ENCODE peak calls at places on chromosomes 13 and 19, in ten cellular contexts. X is ovary, Y is WTC11, D is PC-3, R is kidney, M is choroid plexus epithelial cell, E is left lung, C is cardiac muscle cell, Q is fibroblast of lung, Z is GM10248. N is an unnamed sample.

GRCh38 chr19:17687141-17687856 is 855 bp downstream of the UNC13A start:
- DNase-seq in X (no peak), Y (peak), D (no peak), R (no peak), M (no peak), E (no peak), C (no peak), Q (no peak), Z (no peak), N (no peak)

GRCh38 chr13:52784591-52785340 is 45.1 kb upstream of the CNMD start:
- DNase-seq in X (no peak), Y (no peak), D (no peak), R (no peak), M (no peak), E (no peak), C (no peak), Q (no peak), Z (no peak), N (no peak)

GRCh38 chr19:5933391-5933998 is 19.4 kb downstream of the CAPS start:
- DNase-seq in X (no peak), Y (no peak), D (no peak), R (no peak), M (no peak), E (peak), C (no peak), Q (no peak), Z (no peak), N (no peak)

GRCh38 chr13:103436057-103436654 is 369.9 kb upstream of the SLC10A2 start:
- DNase-seq in X (no peak), Y (peak), D (no peak), R (no peak), M (no peak), E (no peak), C (no peak), Q (no peak), Z (no peak), N (no peak)

GRCh38 chr19:4375164-4375619 is 25.2 kb downstream of the SH3GL1 start:
- DNase-seq in X (no peak), Y (peak), D (peak), R (peak), M (no peak), E (peak), C (peak), Q (no peak), Z (no peak), N (no peak)

GRCh38 chr13:114065926-114066774 is 66.3 kb downstream of the RASA3 start:
- DNase-seq in X (no peak), Y (no peak), D (no peak), R (peak), M (no peak), E (peak), C (no peak), Q (no peak), Z (no peak), N (peak)

GRCh38 chr13:20351279-20352022 is 119.3 kb upstream of the GJB6 start:
- DNase-seq in X (no peak), Y (no peak), D (peak), R (no peak), M (peak), E (no peak), C (no peak), Q (peak), Z (no peak), N (no peak)

GRCh38 chr13:79434578-79434977 is 28.5 kb upstream of the RBM26 start:
- DNase-seq in X (no peak), Y (no peak), D (no peak), R (no peak), M (peak), E (no peak), C (no peak), Q (peak), Z (no peak), N (no peak)

GRCh38 chr13:66558511-66558910 is 671.6 kb downstream of the PCDH9 start:
- DNase-seq in X (no peak), Y (no peak), D (no peak), R (no peak), M (peak), E (no peak), C (no peak), Q (peak), Z (no peak), N (no peak)

GRCh38 chr19:48997972-48998371 is 4.3 kb downstream of the RUVBL2 start:
- DNase-seq in X (no peak), Y (peak), D (peak), R (no peak), M (peak), E (no peak), C (peak), Q (peak), Z (peak), N (no peak)

GRCh38 chr13:114035583-114036501 is 62.0 kb upstream of the C13orf46 start:
- DNase-seq in X (no peak), Y (no peak), D (no peak), R (no peak), M (peak), E (no peak), C (peak), Q (peak), Z (no peak), N (no peak)

GRCh38 chr19:18418725-18419194 is 438 bp upstream of the SSBP4 start:
- DNase-seq in X (peak), Y (no peak), D (no peak), R (peak), M (no peak), E (peak), C (no peak), Q (no peak), Z (no peak), N (peak)

GRCh38 chr13:77267362-77267761 is 59.5 kb downstream of the MYCBP2 start:
- DNase-seq in X (no peak), Y (no peak), D (no peak), R (no peak), M (peak), E (no peak), C (no peak), Q (no peak), Z (no peak), N (no peak)
- TF ChIP-seq CTCF in X (no peak), Y (no peak), D (no peak), R (no peak), M (no peak), E (no peak), C (no peak), Q (no peak), Z (no peak), N (no peak)

DNA sequence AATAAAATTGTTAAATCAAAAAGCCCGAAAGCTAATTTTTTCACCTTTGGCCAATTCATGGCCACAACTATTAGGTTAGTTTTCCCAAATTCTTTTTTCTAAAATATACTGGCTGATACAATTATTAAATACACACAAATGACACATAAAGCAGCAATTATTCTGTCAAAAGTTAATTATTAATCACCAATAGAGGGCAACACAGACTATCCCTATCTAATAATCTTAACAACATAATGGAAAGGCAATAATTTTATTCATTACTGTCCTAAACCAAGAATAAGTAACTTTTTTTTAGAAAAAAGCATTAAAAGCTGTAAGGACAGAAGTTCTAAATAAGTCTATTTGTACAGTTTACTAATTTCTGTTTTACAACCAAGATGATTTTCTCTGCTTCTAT is 51.7 kb downstream of the KATNAL1 start:
- DNase-seq in X (no peak), Y (no peak), D (no peak), R (no peak), M (no peak), E (no peak), C (no peak), Q (no peak), Z (no peak), N (no peak)
- TF ChIP-seq CTCF in X (no peak), Y (no peak), D (peak), R (no peak), M (peak), E (no peak), C (no peak), Q (no peak), Z (no peak), N (peak)

DNA sequence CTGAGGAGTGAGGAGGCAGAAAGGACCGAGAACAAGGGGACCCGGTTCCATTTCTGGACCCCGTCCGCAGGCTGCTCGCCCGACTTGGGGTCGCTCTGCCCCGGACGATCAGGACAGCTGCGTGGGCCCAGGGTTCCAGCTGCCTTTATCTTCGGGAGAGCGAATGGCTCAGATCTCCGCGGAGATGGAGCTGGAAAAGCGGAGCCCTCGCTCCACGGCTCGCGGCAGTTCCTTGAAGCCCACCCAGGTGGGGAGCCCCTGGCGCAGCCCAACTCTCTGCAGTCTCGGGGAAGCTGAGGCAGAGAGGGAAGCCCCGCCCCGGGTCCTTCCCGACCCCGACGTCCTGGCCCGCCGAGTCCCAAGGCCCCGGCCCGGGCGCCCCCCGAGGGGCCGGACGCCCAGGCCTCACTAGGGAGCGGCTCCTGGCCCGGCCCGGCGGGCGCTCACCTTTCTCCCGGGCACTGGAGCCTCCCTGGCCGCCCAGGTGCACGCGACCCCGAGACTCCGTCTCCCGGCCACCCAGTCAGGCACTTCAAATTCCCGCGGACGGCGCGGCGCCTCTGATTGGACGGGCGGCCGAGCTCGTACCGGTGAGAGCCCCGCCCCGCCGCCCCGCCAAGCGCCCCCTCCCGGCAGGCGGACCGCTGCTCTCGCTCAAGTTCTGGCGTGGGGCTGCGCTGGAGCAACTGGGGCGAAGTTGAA is 485.7 kb downstream of the UQCRFS1 start:
- DNase-seq in X (no peak), Y (peak), D (no peak), R (peak), M (peak), E (peak), C (peak), Q (peak), Z (peak), N (no peak)
- TF ChIP-seq CTCF in X (no peak), Y (no peak), D (no peak), R (no peak), M (peak), E (no peak), C (peak), Q (no peak), Z (no peak), N (no peak)

DNA sequence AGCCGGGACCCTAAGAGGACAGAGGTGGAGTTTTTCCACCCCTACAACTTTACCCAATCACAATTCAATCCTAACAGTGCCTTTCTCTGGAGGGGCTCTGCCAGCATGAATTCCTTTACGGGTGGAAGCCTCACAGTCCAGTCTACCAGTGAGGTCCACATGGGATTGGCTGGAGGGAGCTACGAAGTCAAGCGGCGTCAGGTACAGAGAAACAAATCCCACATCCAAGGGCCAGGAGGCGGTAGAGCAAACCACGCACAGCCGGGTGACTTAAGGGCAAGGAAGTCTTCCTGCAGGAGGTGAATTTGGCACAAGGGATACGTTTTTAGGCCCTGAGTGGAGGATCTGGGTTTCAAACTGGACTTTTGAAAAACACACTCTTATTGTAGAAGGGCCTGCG is 199.6 kb downstream of the UQCRFS1 start:
- DNase-seq in X (no peak), Y (no peak), D (no peak), R (no peak), M (no peak), E (no peak), C (no peak), Q (no peak), Z (no peak), N (no peak)
- TF ChIP-seq CTCF in X (no peak), Y (no peak), D (no peak), R (no peak), M (no peak), E (no peak), C (no peak), Q (no peak), Z (no peak), N (no peak)

DNA sequence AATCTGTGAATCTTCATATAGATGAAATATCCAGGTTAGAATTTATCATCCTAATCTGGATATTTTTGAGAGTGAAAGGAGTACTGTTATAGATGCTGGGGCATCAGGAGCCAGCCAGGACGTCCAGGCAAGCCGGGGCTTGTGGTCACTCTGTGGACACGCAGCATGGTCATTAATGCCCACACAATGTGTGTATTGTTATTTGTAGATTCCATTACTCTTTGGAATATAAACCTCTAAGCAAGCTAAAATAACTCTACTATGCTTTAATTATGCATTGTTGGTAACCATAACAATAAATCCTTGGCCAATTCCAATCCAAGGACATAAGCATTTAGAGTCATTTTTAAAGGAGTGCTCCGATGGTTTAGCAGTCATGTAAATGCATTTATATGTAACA is 137.9 kb downstream of the TM9SF2 start:
- DNase-seq in X (no peak), Y (no peak), D (no peak), R (no peak), M (no peak), E (no peak), C (no peak), Q (no peak), Z (no peak), N (no peak)
- TF ChIP-seq CTCF in X (no peak), Y (no peak), D (no peak), R (no peak), M (no peak), E (no peak), C (no peak), Q (no peak), Z (no peak), N (no peak)

DNA sequence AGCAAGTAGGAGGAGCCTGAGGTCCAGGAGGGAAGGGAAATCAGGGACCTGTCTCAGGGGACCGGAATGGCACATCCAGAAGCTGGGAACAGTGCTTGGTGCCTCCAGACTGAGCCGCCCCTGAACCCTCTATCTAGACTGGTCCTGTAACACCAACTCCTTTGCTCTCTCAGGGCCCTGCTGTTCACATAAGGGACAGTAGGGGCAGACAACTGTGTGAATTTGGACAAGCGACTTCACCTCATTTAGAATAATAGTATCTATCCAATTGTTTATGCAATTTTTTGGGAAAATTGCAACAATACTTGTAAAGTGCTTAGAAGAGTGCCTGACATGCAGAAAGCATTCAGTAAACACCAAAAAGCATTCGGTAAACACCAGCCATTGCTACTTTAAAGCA is 14.0 kb downstream of the SYMPK start:
- DNase-seq in X (no peak), Y (no peak), D (peak), R (no peak), M (peak), E (no peak), C (no peak), Q (no peak), Z (no peak), N (no peak)
- TF ChIP-seq CTCF in X (no peak), Y (peak), D (peak), R (no peak), M (peak), E (no peak), C (peak), Q (peak), Z (peak), N (peak)

DNA sequence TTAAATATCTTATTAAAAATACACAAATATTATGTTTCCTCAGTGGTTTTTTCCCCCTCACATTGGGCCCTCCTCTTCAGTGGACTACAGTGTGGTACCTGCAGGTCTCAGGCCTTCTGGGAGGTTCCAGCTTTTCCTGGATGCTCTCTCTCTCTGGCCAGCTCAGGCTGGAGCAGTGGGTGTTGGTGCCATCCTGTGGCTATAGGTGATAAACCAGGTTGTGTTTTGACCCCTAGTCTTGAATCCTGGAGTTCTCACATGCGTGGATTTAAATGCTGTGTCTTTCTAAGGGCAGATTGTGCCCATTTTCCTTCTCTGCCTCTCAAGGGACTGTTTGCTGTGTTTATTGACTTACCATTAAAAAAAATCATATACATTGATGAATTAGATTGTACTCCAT is 41.2 kb upstream of the ZNF527 start:
- DNase-seq in X (no peak), Y (peak), D (peak), R (no peak), M (peak), E (no peak), C (peak), Q (no peak), Z (no peak), N (no peak)
- TF ChIP-seq CTCF in X (no peak), Y (no peak), D (no peak), R (peak), M (peak), E (no peak), C (peak), Q (no peak), Z (no peak), N (peak)

GRCh38 chr13:51148952-51149573 is 38.0 kb upstream of the C13orf42 start:
- DNase-seq in X (no peak), Y (peak), D (peak), R (no peak), M (peak), E (no peak), C (peak), Q (peak), Z (no peak), N (no peak)
- TF ChIP-seq CTCF in X (peak), Y (no peak), D (peak), R (peak), M (peak), E (peak), C (peak), Q (peak), Z (peak), N (peak)

N was measured in chondrocyte.